ENCODE peak calls at places on chromosome 19, in four cellular contexts. U is activated CD8-positive, alpha-beta T cell treated with anti-CD3 and anti-CD28 coated beads, Interleukin-2, amount 10 ng/mL, durations not matched to agents 7 days and 5 days; J is stimulated activated CD8-positive, alpha-beta memory T cell treated with anti-CD3 and anti-CD28 coated beads, Interleukin-4, amount 100 ng/mL, for 1 hour; Q is CD4-positive, CD25-positive, alpha-beta regulatory T cell. W is an unnamed sample.

GRCh38 chr19:45113628-45114027 is 20.6 kb downstream of the PPP1R37 start:
- DNase-seq in U (no peak), J (no peak), Q (no peak), W (no peak)

GRCh38 chr19:31308781-31309180 is 40.5 kb downstream of the TSHZ3 start:
- DNase-seq in U (no peak), J (no peak), Q (no peak), W (no peak)

GRCh38 chr19:3785464-3785937 is 680 bp downstream of the MATK start:
- DNase-seq in U (peak; percentile 41), J (no peak), Q (no peak), W (no peak)

GRCh38 chr19:30539315-30539714 is 167.1 kb downstream of the ZNF536 start:
- DNase-seq in U (no peak), J (no peak), Q (no peak), W (no peak)

GRCh38 chr19:4376991-4377781 is 23.2 kb downstream of the SH3GL1 start:
- DNase-seq in U (no peak), J (no peak), Q (no peak), W (no peak)

GRCh38 chr19:49448432-49448786 is 3.2 kb downstream of the PIH1D1 start:
- DNase-seq in U (no peak), J (no peak), Q (no peak), W (no peak)

GRCh38 chr19:15283141-15283885 is 49.0 kb downstream of the BRD4 start:
- DNase-seq in U (no peak), J (no peak), Q (no peak), W (no peak)

GRCh38 chr19:13035820-13036365 is 40.6 kb downstream of the NFIX start:
- DNase-seq in U (no peak), J (no peak), Q (no peak), W (no peak)

GRCh38 chr19:1904385-1905070 is 671 bp upstream of the ADAT3 start:
- DNase-seq in U (no peak), J (no peak), Q (no peak), W (peak; percentile 72)

GRCh38 chr19:57075801-57076492 is 43.8 kb upstream of the USP29 start:
- DNase-seq in U (no peak), J (no peak), Q (no peak), W (no peak)

GRCh38 chr19:45873219-45873772 is 9.2 kb downstream of the FOXA3 start:
- DNase-seq in U (no peak), J (no peak), Q (no peak), W (no peak)

GRCh38 chr19:1102407-1103106 is 1.2 kb upstream of the GPX4 start:
- DNase-seq in U (peak; percentile 51), J (no peak), Q (no peak), W (no peak)

GRCh38 chr19:58001895-58002369 is 688 bp downstream of the ZNF606 start:
- DNase-seq in U (peak; percentile 52), J (no peak), Q (no peak), W (no peak)

GRCh38 chr19:47790398-47790814 is 11.9 kb downstream of the SELENOW start:
- DNase-seq in U (peak; percentile 86), J (peak; percentile 84), Q (peak; percentile 67), W (peak; percentile 100)

GRCh38 chr19:38614289-38614688 is 3.5 kb downstream of the MAP4K1 start:
- DNase-seq in U (no peak), J (no peak), Q (no peak), W (no peak)

GRCh38 chr19:45470147-45471081 is 2.6 kb downstream of the FOSB start:
- DNase-seq in U (peak; percentile 49), J (no peak), Q (peak; percentile 48), W (no peak)

GRCh38 chr19:13953021-13953531 is 767 bp downstream of the DCAF15 start:
- DNase-seq in U (peak; percentile 29), J (no peak), Q (no peak), W (no peak)

GRCh38 chr19:35833972-35834371 is 18.3 kb downstream of the NPHS1 start:
- DNase-seq in U (no peak), J (no peak), Q (no peak), W (no peak)

GRCh38 chr19:29211562-29212416 is 1.2 kb downstream of the UQCRFS1 start:
- DNase-seq in U (peak; percentile 37), J (no peak), Q (no peak), W (no peak)

GRCh38 chr19:34556500-34556899 is 74.9 kb downstream of the WTIP start:
- DNase-seq in U (peak; percentile 36), J (no peak), Q (no peak), W (peak; percentile 66)

GRCh38 chr19:4077800-4078683 is 11.3 kb upstream of the ZBTB7A start:
- DNase-seq in U (peak; percentile 72), J (no peak), Q (no peak), W (no peak)

GRCh38 chr19:35751839-35752745 is 3.7 kb downstream of the LIN37 start:
- DNase-seq in U (no peak), J (no peak), Q (no peak), W (no peak)

GRCh38 chr19:46661735-46662592 is 982 bp upstream of the DACT3 start:
- DNase-seq in U (peak; percentile 85), J (peak; percentile 28), Q (peak; percentile 63), W (peak; percentile 80)

W was measured in H1.